ENCODE peak calls at places on chromosome 11, in four cellular contexts. A is MM.1S, Z is testis, H is cardiac muscle cell. I is an unnamed sample.

GRCh38 chr11:132920391-132921095 is 611.8 kb downstream of the OPCML start:
- DNase-seq in H (no peak), A (no peak), Z (no peak), I (no peak)

GRCh38 chr11:86592659-86593451 is 79.6 kb downstream of the ME3 start:
- DNase-seq in Z (peak), A (peak), H (peak), I (peak)

GRCh38 chr11:72719144-72719543 is 33.1 kb downstream of the ARAP1 start:
- DNase-seq in H (peak), Z (no peak), A (peak), I (no peak)

GRCh38 chr11:95277868-95278267 is 46.9 kb upstream of the SESN3 start:
- DNase-seq in A (no peak), Z (no peak), H (no peak), I (no peak)

GRCh38 chr11:109728056-109728455 is 306.1 kb downstream of the C11orf87 start:
- DNase-seq in A (no peak), Z (no peak), H (no peak), I (no peak)

GRCh38 chr11:18709414-18709813 is 10.8 kb downstream of the TMEM86A start:
- DNase-seq in A (no peak), H (no peak), Z (no peak), I (no peak)

GRCh38 chr11:65900125-65900898 is at the start of gene FOSL1:
- DNase-seq in H (peak), Z (peak), A (peak), I (peak)

GRCh38 chr11:58977470-58977869 is 38.2 kb downstream of the GLYATL1 start:
- DNase-seq in A (no peak), Z (no peak), H (no peak), I (no peak)

GRCh38 chr11:27443746-27444465 is 28.7 kb downstream of the LGR4 start:
- DNase-seq in H (no peak), Z (peak), A (no peak), I (no peak)

GRCh38 chr11:125317416-125317815 is 152.9 kb downstream of the PKNOX2 start:
- DNase-seq in Z (no peak), H (no peak), A (no peak), I (no peak)

GRCh38 chr11:125315088-125315740 is 150.7 kb downstream of the PKNOX2 start:
- DNase-seq in A (no peak), H (no peak), Z (peak), I (no peak)

GRCh38 chr11:125319649-125320048 is 155.1 kb downstream of the PKNOX2 start:
- DNase-seq in A (no peak), H (no peak), Z (no peak), I (no peak)

GRCh38 chr11:125322317-125322716 is 157.8 kb downstream of the PKNOX2 start:
- DNase-seq in Z (no peak), A (no peak), H (no peak), I (no peak)

DNA sequence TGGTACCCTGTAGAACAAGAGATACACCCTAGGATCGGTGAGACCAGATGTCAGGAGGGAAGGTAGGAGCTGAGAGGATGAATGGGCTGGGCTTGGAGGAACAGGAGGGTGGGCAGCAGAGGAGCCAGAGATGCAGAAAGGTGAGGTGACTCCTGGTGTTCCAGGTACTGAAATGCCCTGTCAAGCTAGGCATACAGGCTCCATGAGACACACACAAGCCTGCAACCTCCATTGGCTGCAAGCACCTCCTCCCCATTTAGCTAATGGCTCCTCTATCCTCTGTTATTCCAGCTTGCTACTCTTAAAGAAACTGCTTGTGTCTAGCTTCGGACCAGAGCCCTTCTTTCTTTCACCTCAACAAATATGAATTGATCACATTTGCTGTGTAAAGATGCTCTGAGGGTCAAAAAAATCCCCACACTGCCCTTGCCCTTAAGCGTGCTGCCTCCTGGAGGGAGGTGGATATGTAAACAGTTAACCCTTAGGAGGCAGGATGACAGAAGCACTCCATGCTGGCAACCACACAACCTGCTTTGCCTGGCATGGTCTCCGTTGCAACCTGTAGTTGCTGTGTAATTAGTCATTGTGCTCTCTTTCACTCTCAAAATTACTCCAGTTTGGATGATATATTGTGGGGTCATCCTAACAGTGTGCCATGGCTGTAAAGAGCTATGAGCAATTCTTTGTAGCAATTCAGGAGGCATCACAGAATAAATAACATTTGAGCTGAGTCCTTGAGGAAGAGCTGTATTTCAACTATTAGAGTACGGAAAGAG is 156.0 kb downstream of the PKNOX2 start:
- DNase-seq in Z (no peak), A (no peak), H (no peak), I (no peak)
- TF ChIP-seq CTCF in Z (no peak), A (no peak), H (no peak), I (no peak)

GRCh38 chr11:8273281-8273680 is 9.6 kb upstream of the LMO1 start:
- DNase-seq in Z (no peak), H (no peak), A (no peak), I (no peak)
- TF ChIP-seq CTCF in Z (no peak), H (no peak), A (no peak), I (no peak)

GRCh38 chr11:83061883-83062282 is 9.8 kb downstream of the RAB30 start:
- DNase-seq in A (peak), H (no peak), Z (no peak), I (peak)

GRCh38 chr11:83060965-83061364 is 10.7 kb downstream of the RAB30 start:
- DNase-seq in H (no peak), Z (no peak), A (no peak), I (no peak)

GRCh38 chr11:83064011-83064410 is 7.7 kb downstream of the RAB30 start:
- DNase-seq in A (no peak), H (no peak), Z (no peak), I (no peak)

GRCh38 chr11:83068573-83068972 is 3.1 kb downstream of the RAB30 start:
- DNase-seq in A (no peak), H (no peak), Z (no peak), I (no peak)

GRCh38 chr11:83063073-83063754 is 8.5 kb downstream of the RAB30 start:
- DNase-seq in Z (no peak), A (peak), H (no peak), I (peak)
- TF ChIP-seq CTCF in Z (no peak), A (no peak), H (no peak), I (no peak)

GRCh38 chr11:22670803-22671202 is 4.4 kb downstream of the GAS2 start:
- DNase-seq in A (peak), H (peak), Z (no peak), I (no peak)
- TF ChIP-seq CTCF in A (peak), H (peak), Z (no peak), I (peak)

GRCh38 chr11:64455436-64456261 is 96.7 kb downstream of the RPS6KA4 start:
- DNase-seq in Z (no peak), H (no peak), A (no peak), I (no peak)

GRCh38 chr11:64450168-64450560 is 91.2 kb downstream of the RPS6KA4 start:
- DNase-seq in H (no peak), A (no peak), Z (no peak), I (no peak)

GRCh38 chr11:64451856-64452255 is 92.9 kb downstream of the RPS6KA4 start:
- DNase-seq in Z (no peak), H (no peak), A (no peak), I (no peak)

GRCh38 chr11:64456509-64457320 is 97.8 kb downstream of the RPS6KA4 start:
- DNase-seq in Z (no peak), H (no peak), A (no peak), I (no peak)

GRCh38 chr11:64453466-64453865 is 94.5 kb downstream of the RPS6KA4 start:
- DNase-seq in A (no peak), H (no peak), Z (no peak), I (no peak)
- TF ChIP-seq CTCF in A (no peak), H (no peak), Z (no peak), I (no peak)

DNA sequence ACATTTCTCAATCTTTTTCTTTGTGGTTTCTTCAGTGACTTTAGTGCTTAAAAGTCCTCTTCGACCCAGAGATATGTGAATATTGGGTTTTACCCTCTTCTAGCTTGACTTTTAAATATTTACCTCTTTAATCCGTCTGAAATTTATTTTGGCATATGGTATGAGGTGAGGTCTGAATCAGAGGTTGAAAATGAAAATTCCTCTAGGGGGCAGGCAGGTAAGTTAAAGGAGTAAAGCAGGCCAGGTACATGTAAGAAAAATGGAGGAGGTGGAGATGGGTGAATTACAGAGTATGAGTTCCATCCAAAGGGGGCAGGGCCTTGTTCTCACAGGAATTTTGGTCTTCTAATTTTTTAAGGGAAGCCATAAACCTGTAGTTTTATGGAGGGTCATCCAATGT is 263.8 kb upstream of the NARS2 start:
- DNase-seq in A (peak), Z (no peak), H (no peak), I (no peak)
- TF ChIP-seq CTCF in A (peak), Z (no peak), H (no peak), I (no peak)

DNA sequence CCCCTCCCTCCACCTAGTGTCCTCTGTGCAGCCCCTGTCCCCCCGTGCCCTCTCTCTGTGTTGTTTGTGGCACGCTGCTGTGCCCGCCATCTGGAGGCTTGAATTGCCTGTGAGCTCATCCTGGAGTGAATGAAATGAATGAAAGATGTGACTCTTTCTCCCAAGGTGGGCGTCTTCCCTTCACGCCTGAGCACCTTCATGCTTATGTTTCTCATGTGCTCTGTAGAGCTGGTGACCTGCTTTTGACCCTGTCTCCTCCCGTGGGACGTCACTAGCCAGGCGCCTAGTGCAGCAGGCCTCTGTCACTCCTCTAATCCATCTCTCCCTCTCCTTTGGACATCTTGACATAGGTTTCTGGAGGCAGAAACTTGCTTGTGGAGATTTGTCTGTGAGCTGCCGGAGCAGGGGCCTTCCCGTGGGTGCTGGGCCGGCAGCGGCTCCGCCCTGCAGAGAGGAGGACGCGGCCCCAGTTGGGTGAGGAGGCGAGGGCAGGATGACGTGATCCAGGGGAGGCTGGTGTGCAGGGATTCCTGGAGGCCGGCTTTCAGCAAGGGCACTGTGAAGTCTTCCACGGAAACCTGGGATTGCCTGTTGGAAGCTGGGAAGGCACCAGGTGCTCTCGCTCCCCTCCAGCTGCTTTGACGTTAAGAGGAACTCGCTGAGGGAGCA is 40.6 kb downstream of the MUC6 start:
- DNase-seq in Z (peak), H (no peak), A (no peak), I (peak)
- TF ChIP-seq CTCF in Z (no peak), H (no peak), A (no peak), I (no peak)

I was measured in GM13976.